ENCODE peak calls at places on chromosome 19, in four cellular contexts. K, Z, O and D are unnamed samples.

GRCh38 chr19:29881386-29881785 is 60.7 kb upstream of the URI1 start:
- DNase-seq in K (no peak), Z (no peak), O (no peak), D (no peak)

GRCh38 chr19:37506387-37507166 is at the start of gene ZNF793:
- DNase-seq in K (peak), Z (no peak), O (no peak), D (no peak)

GRCh38 chr19:52665047-52665446 is 26.9 kb upstream of the ZNF83 start:
- DNase-seq in K (no peak), Z (no peak), O (peak), D (no peak)

GRCh38 chr19:35963514-35963913 is 27.3 kb downstream of the LRFN3 start:
- DNase-seq in K (peak), Z (no peak), O (peak), D (no peak)

GRCh38 chr19:54035215-54036178 is 28.2 kb downstream of the VSTM1 start:
- DNase-seq in K (no peak), Z (no peak), O (peak), D (no peak)

GRCh38 chr19:55384576-55385235 is 614 bp upstream of the TMEM238 start:
- DNase-seq in K (peak), Z (no peak), O (peak), D (no peak)

GRCh38 chr19:52211926-52212571 is 22.2 kb downstream of the PPP2R1A start:
- DNase-seq in K (no peak), Z (no peak), O (no peak), D (no peak)

GRCh38 chr19:52688335-52688734 is 46.5 kb downstream of the ZNF611 start:
- DNase-seq in K (no peak), Z (no peak), O (no peak), D (no peak)

GRCh38 chr19:49014870-49015255 is 2.0 kb downstream of the LHB start:
- DNase-seq in K (no peak), Z (no peak), O (no peak), D (no peak)

GRCh38 chr19:28242317-28242927 is 970.5 kb downstream of the UQCRFS1 start:
- DNase-seq in K (peak), Z (no peak), O (peak), D (peak)

GRCh38 chr19:56096665-56097064 is 24.4 kb downstream of the ZNF787 start:
- DNase-seq in K (no peak), Z (no peak), O (no peak), D (no peak)

GRCh38 chr19:54253331-54254194 is 3.5 kb downstream of the LILRB5 start:
- DNase-seq in K (no peak), Z (no peak), O (no peak), D (no peak)

GRCh38 chr19:43639507-43640423 is at the start of gene CADM4:
- DNase-seq in K (no peak), Z (no peak), O (peak), D (peak)

GRCh38 chr19:14066139-14066538 is 4.3 kb upstream of the PALM3 start:
- DNase-seq in K (no peak), Z (no peak), O (no peak), D (no peak)

DNA sequence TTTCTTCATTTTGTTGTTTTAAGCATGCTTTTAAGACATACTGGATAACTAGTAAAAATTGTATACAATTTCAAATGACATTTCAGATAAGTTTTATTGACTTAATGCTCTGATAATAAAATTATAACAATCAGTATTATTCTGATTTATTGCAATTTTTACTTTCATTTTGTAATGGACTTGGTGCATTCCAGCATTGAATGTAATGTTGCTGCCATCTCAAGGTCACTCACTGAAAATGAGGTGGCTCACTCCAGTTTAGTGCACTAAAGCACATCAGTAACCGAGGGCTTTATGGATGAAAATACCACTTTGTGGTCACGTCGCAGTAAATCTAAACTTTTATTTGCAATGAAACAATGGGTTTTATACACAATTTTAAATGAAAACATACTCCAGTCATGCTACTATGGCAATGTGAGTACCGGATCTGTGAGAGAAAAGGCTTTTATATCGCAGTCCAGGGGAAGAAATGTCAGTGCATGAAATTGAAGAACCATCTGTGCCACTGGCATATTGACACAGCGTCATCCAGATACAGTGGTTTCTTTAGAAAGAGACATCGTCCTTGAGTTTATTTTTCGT is 20.7 kb upstream of the ZNF507 start:
- DNase-seq in K (no peak), Z (no peak), O (no peak), D (no peak)
- TF ChIP-seq SPI1 in K (no peak), Z (no peak), O (no peak), D (no peak)

GRCh38 chr19:31232220-31232619 is 117.0 kb downstream of the TSHZ3 start:
- DNase-seq in K (no peak), Z (no peak), O (no peak), D (no peak)
- TF ChIP-seq SPI1 in K (no peak), Z (no peak), O (no peak), D (no peak)

GRCh38 chr19:50362656-50363424 is 2.6 kb downstream of the NAPSA start:
- DNase-seq in K (no peak), Z (no peak), O (peak), D (no peak)
- TF ChIP-seq SPI1 in K (no peak), Z (no peak), O (no peak), D (no peak)

DNA sequence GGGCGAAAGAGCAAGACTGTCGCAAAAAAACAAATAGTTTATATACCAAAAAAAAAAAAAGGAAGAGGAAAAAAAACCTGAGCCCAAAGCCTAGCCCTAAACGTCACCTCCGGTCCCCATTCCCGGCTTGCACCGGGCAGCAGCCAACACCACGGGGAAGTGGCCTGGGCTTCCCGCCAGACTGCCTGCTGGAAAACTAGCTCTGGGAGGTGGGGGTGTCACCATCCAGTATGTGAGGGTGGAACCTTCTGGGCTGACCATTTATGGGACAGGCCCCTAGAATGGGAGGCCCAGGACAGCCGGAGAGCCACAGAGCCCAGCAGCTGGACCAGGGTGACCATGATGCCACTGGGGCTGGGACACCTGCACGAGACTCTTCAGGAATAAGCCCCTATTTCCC is 37.3 kb downstream of the IL12RB1 start:
- DNase-seq in K (no peak), Z (no peak), O (no peak), D (no peak)
- TF ChIP-seq SPI1 in K (no peak), Z (no peak), O (no peak), D (no peak)

GRCh38 chr19:45124021-45124420 is 31.0 kb downstream of the PPP1R37 start:
- DNase-seq in K (no peak), Z (no peak), O (no peak), D (no peak)
- TF ChIP-seq SPI1 in K (no peak), Z (no peak), O (no peak), D (no peak)

DNA sequence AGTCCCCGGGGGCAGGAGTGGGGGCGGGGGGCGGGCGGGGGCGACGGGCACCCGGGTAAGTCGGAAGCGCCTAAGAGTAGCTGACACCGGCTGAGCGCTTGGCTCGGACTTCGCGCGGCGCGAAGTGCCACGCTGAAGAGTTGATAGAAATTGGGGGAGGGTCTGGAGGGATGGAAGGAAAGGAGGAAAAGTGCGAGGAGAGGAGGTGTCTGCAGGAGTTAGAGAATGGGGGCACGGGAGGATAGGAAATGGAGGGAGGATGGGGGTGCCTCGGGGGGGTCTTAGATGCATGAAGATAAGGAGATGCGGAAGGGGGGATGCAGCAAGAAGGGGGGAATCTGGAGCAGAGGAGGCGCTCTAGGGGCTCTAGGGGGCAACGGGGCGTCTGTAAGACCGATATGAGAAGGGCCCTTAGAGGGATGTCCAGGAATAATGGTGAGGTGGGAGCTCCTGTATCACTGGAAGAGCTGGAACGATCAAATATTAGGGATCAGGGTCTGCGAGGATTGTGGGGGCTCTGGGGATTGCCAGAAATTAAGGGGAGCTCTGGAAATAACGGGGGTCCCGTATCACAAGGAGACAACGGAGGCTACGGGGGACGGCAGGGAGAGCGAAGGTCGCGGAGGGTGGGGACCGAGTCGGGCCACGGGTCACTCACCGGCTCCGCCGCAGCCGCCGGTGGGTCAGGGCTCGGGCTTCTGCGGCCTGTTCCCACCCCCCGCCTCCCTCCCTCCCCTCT is at the start of gene MYPOP:
- DNase-seq in K (no peak), Z (no peak), O (peak), D (no peak)
- TF ChIP-seq SPI1 in K (no peak), Z (no peak), O (no peak), D (no peak)

DNA sequence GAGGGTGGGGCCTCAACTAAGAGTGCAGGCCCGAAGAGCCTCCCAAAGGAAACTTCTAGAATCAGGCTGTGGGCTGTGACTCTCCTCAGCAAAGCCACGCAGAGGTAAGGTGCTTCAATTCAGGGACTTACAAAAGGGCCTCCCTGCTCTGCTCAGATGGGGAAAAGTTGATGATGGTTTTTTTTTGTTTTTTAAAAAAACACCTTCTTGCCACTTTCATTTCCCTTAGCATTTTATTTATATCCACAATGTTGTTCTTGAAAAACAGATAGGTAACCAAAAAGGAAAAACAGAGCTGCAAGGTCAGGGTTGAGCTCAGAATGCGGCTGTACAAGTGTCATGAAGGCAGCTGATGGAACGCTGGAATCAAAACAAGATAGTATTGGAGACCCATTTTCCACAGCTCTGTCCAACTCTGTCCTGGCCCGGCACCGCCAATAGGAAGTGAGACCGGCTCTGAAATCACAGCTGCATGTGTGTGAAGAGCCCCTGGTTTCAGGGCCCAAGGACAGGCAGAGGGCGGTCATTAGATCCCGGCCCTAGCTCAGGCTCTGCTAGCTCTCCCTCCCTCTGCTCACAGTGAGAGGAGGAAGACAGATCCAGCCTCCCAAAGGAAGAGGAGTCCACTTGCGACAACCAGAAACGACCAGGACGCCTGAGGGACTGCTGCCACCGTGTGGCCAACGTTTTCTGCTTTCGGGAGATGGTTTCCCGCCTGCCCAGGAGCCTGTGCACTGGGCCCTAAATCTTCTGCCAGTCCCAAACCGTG is 58.3 kb downstream of the KLF2 start:
- DNase-seq in K (peak), Z (no peak), O (peak), D (peak)
- TF ChIP-seq SPI1 in K (no peak), Z (no peak), O (no peak), D (peak)

DNA sequence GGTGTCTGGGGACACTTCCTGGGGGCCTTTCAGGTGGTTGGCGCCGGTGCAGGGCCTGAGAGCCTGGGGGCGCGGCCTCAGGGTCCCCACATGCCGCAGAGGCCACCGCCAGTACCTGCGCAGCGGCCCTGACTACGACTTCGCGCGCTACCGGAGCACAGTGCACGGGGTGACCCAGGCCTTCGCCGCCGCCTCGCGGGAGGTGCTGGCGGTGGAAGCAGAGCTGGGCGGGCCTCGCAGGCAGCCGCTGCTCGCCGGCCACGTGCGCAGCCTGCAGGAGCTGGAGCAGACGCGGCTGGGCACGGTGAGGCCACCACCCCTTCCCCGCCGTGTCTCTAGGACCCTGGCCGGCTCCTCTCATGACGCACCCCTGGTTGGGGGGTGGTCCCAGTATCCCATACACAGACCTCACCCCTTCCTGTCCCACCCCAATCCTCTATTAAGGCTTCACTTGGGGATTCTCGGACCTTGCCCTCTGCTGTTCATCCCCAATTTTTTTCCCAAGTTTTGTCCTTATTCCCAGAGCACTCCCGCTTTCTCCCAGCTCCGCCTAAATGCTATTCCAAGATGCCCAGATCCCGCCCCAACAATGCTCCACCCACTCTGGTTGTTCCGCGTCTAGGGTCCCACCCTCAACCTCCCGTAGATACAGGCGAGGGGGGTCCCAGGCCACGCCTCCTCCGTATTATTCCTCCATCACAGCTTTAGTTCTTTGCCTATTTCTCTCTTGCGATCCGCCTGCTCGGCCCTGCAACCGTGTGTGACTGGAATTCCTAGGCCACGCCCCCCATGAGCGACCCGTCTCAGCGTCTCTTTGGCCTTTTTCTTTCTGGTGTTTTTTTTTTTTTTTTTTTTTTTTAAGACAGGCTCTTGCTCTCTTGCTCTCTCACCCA is 1.0 kb downstream of the REX1BD start:
- DNase-seq in K (peak), Z (no peak), O (peak), D (no peak)
- TF ChIP-seq SPI1 in K (no peak), Z (no peak), O (no peak), D (no peak)

DNA sequence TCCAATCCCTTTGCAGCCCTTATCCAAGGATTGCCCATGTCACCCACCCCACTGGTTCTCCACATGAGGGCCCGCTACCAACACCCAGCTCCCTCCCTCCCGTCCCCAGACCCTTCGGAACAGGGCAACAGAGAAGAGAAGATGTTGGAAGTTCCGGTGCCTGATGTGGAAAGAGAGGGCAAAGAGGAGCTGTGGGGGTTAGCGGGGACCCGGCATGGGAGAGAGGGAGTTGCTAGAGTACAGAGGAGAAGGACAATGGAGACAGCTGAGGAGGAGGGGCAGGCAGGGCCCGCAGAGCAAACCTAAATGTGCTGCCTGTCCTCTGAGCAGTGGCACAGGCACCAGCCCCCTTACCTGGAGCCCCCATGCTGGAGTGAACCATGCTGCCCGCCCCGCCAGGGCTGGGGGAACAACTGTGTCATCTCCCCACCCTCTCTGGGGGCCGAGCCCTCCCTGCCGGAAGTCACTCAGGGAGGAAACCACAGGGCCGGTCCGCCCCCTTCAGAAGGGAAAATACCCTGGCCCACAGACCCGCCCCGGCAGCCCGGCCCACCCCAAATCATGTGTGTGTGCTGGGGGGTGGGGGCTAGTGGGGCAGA is at the start of gene POU2F2:
- DNase-seq in K (no peak), Z (peak), O (peak), D (peak)
- TF ChIP-seq SPI1 in K (no peak), Z (no peak), O (no peak), D (no peak)

GRCh38 chr19:40278361-40279045 is 6.6 kb downstream of the AKT2 start:
- DNase-seq in K (no peak), Z (no peak), O (no peak), D (no peak)

GRCh38 chr19:40280608-40281221 is 4.4 kb downstream of the AKT2 start:
- DNase-seq in K (no peak), Z (no peak), O (no peak), D (no peak)

GRCh38 chr19:40279761-40280607 is 5.2 kb downstream of the AKT2 start:
- DNase-seq in K (peak), Z (no peak), O (no peak), D (no peak)

GRCh38 chr19:40277356-40277755 is 7.8 kb downstream of the AKT2 start:
- DNase-seq in K (no peak), Z (no peak), O (no peak), D (no peak)

GRCh38 chr19:40279120-40279551 is 6.0 kb downstream of the AKT2 start:
- DNase-seq in K (no peak), Z (no peak), O (no peak), D (no peak)
- TF ChIP-seq SPI1 in K (no peak), Z (no peak), O (no peak), D (no peak)